ENCODE peak calls at places on chromosomes 11 and 22, in nine cellular contexts. Z, M, Y, T, F, O, D, G and I are unnamed samples. For H3K4me1, the result is how much of the 10 kb centered on the place peaks cover.

GRCh38 chr11:64207247-64208085 is 945 bp downstream of the FERMT3 start:
- DNase-seq in O (peak), F (no peak), T (peak), M (peak), D (peak), Z (peak), G (peak), Y (peak), I (peak)

GRCh38 chr11:26578998-26579635 is 7.1 kb upstream of the MUC15 start:
- DNase-seq in O (no peak), Z (no peak), F (no peak), Y (no peak), D (no peak), T (no peak), G (no peak), M (no peak), I (no peak)

GRCh38 chr11:44774131-44774530 is 47.4 kb downstream of the TSPAN18 start:
- DNase-seq in M (no peak), T (peak), F (peak), Y (no peak), D (peak), G (no peak), O (peak), Z (no peak), I (no peak)

GRCh38 chr11:75292943-75293342 is 52.4 kb downstream of the TPBGL start:
- DNase-seq in M (no peak), Z (no peak), O (no peak), D (no peak), F (no peak), T (no peak), Y (no peak), G (no peak), I (no peak)

GRCh38 chr22:23090079-23090835 is 19.9 kb downstream of the GNAZ start:
- DNase-seq in M (no peak), T (no peak), F (no peak), Y (no peak), O (no peak), Z (no peak), G (no peak), D (no peak), I (no peak)

GRCh38 chr11:86805873-86806310 is 5.5 kb downstream of the PRSS23 start:
- DNase-seq in T (no peak), M (no peak), Z (no peak), G (no peak), Y (peak), D (no peak), F (no peak), O (no peak), I (no peak)

GRCh38 chr11:105177658-105178057 is 38.1 kb upstream of the CARD18 start:
- DNase-seq in T (no peak), M (peak), Z (no peak), G (no peak), O (no peak), D (no peak), F (no peak), Y (no peak), I (no peak)

GRCh38 chr11:72100462-72100861 is 2.6 kb downstream of the LAMTOR1 start:
- DNase-seq in Y (no peak), G (no peak), D (no peak), T (no peak), O (no peak), M (no peak), Z (no peak), F (no peak), I (no peak)

GRCh38 chr11:69320756-69321741 is 27.1 kb downstream of the MYEOV start:
- DNase-seq in O (no peak), F (no peak), D (no peak), Z (no peak), Y (no peak), M (no peak), T (no peak), G (no peak), I (no peak)

GRCh38 chr11:58574851-58575250 is 805 bp downstream of the LPXN start:
- DNase-seq in M (peak), G (no peak), Y (no peak), D (no peak), T (no peak), O (no peak), Z (no peak), F (no peak), I (no peak)

GRCh38 chr22:45170001-45170466 is 6.3 kb downstream of the NUP50 start:
- DNase-seq in T (no peak), M (peak), F (no peak), D (no peak), Z (no peak), G (no peak), O (no peak), Y (no peak), I (no peak)

GRCh38 chr22:26552466-26552865 is 37.5 kb downstream of the TPST2 start:
- DNase-seq in Y (no peak), O (no peak), M (peak), Z (no peak), T (no peak), D (no peak), F (no peak), G (no peak), I (no peak)

GRCh38 chr11:73236205-73236765 is 18.2 kb downstream of the P2RY2 start:
- DNase-seq in M (no peak), O (no peak), T (no peak), Z (no peak), Y (no peak), G (no peak), F (no peak), D (no peak), I (no peak)

GRCh38 chr11:57761301-57762234 is at the start of gene CTNND1:
- DNase-seq in D (peak), M (peak), Z (no peak), F (peak), Y (no peak), T (peak), G (peak), O (peak), I (peak)

GRCh38 chr22:35392357-35392756 is 7.6 kb upstream of the MCM5 start:
- DNase-seq in F (no peak), G (no peak), Z (peak), O (no peak), T (no peak), M (no peak), Y (no peak), D (no peak), I (no peak)

GRCh38 chr22:48740086-48740730 is 1087.5 kb downstream of the BRD1 start:
- DNase-seq in T (no peak), M (no peak), Y (no peak), G (no peak), O (no peak), Z (no peak), F (peak), D (no peak), I (no peak)

GRCh38 chr22:36771376-36772063 is 4.4 kb downstream of the IFT27 start:
- DNase-seq in D (no peak), Z (no peak), T (no peak), M (no peak), O (no peak), G (peak), F (no peak), Y (no peak), I (no peak)

GRCh38 chr11:70532066-70532440 is 133.7 kb downstream of the CTTN start:
- DNase-seq in Y (no peak), M (no peak), G (no peak), T (no peak), D (no peak), F (no peak), O (no peak), Z (no peak), I (no peak)

GRCh38 chr11:65538915-65539374 is 14.1 kb downstream of the SCYL1 start:
- DNase-seq in M (no peak), G (peak), Y (no peak), D (no peak), O (peak), Z (no peak), T (no peak), F (peak), I (no peak)

GRCh38 chr11:14854057-14854456 is 38.0 kb downstream of the CYP2R1 start:
- DNase-seq in G (no peak), M (no peak), O (no peak), F (no peak), Y (no peak), Z (no peak), T (no peak), D (no peak), I (no peak)

GRCh38 chr11:65432133-65432650 is 9.6 kb downstream of the NEAT1 start:
- DNase-seq in M (peak), Z (no peak), T (no peak), D (no peak), G (no peak), Y (no peak), F (no peak), O (no peak), I (no peak)

GRCh38 chr22:23257889-23258825 is 77.8 kb downstream of the BCR start:
- DNase-seq in O (no peak), D (no peak), M (no peak), Y (no peak), Z (no peak), F (no peak), T (no peak), G (no peak), I (no peak)

GRCh38 chr11:23897453-23898289 is 599.2 kb upstream of the LUZP2 start:
- DNase-seq in T (no peak), O (no peak), G (no peak), M (peak), Y (no peak), F (no peak), Z (no peak), D (no peak), I (no peak)

GRCh38 chr22:17634696-17635095 is 3.9 kb upstream of the BCL2L13 start:
- DNase-seq in G (no peak), F (no peak), T (no peak), Z (no peak), O (no peak), D (no peak), M (no peak), Y (no peak), I (no peak)

GRCh38 chr11:106202935-106203620 is 125.6 kb downstream of the AASDHPPT start:
- DNase-seq in Y (no peak), F (no peak), D (peak), O (no peak), Z (no peak), G (no peak), M (peak), T (no peak), I (no peak)

GRCh38 chr22:23394525-23395326 is 185.4 kb downstream of the IGLL1 start:
- DNase-seq in Z (no peak), M (no peak), T (no peak), D (no peak), O (no peak), G (no peak), F (peak), Y (no peak), I (no peak)

GRCh38 chr11:133984828-133985227 is 28.1 kb upstream of the IGSF9B start:
- DNase-seq in Z (no peak), D (no peak), G (no peak), T (no peak), O (no peak), Y (no peak), M (no peak), F (no peak), I (no peak)

GRCh38 chr22:43412808-43413785 is 1.3 kb downstream of the MPPED1 start:
- DNase-seq in Z (no peak), O (no peak), T (peak), D (no peak), G (peak), Y (no peak), M (no peak), F (no peak), I (no peak)

GRCh38 chr11:61814242-61814957 is 2.4 kb downstream of the FADS1 start:
- DNase-seq in F (no peak), M (peak), Y (no peak), Z (no peak), D (peak), G (peak), O (peak), T (peak), I (peak)

GRCh38 chr11:72578051-72578450 is 96.2 kb downstream of the PDE2A start:
- DNase-seq in G (no peak), T (no peak), D (no peak), O (no peak), F (peak), Y (no peak), Z (no peak), M (no peak), I (no peak)

GRCh38 chr11:114289779-114290178 is 6.4 kb upstream of the NNMT start:
- DNase-seq in Z (no peak), G (no peak), Y (no peak), T (no peak), M (no peak), F (no peak), D (no peak), O (no peak), I (no peak)

GRCh38 chr22:36267058-36267457 is 14.1 kb downstream of the APOL1 start:
- DNase-seq in Y (no peak), T (no peak), M (no peak), F (peak), O (no peak), G (no peak), D (no peak), Z (no peak), I (no peak)

GRCh38 chr11:126328444-126328843 is 24.6 kb downstream of the DCPS start:
- DNase-seq in F (no peak), O (no peak), Z (no peak), M (no peak), G (no peak), T (no peak), Y (no peak), D (no peak), I (no peak)

GRCh38 chr11:23494981-23495380 is 634.7 kb upstream of the CCDC179 start:
- DNase-seq in G (no peak), F (no peak), Z (no peak), Y (no peak), D (no peak), M (no peak), O (no peak), T (no peak), I (no peak)

GRCh38 chr11:2772544-2773031 is 72.8 kb upstream of the KCNQ1OT1 start:
- DNase-seq in Y (peak), Z (no peak), F (peak), G (no peak), T (peak), M (peak), O (no peak), D (no peak), I (no peak)

GRCh38 chr11:118252688-118253087 is 523 bp upstream of the MPZL3 start:
- DNase-seq in D (no peak), O (no peak), M (no peak), Y (no peak), F (no peak), T (no peak), Z (peak), G (no peak), I (no peak)
- H3K27ac ChIP-seq in D (no peak), O (no peak), M (no peak), Y (peak), F (peak), T (no peak), Z (peak), G (no peak), I (peak)

GRCh38 chr22:47011131-47011854 is 248.8 kb downstream of the TBC1D22A start:
- DNase-seq in D (no peak), O (no peak), Y (no peak), T (no peak), G (no peak), Z (no peak), F (no peak), M (no peak), I (no peak)
- H3K4me1 ChIP-seq in D (under half), O (under half), Y (under half), T (under half), G (under half), Z (under half), F (under half), M (under half), I (under half)

GRCh38 chr11:19018901-19019300 is 41.6 kb downstream of the MRGPRX2 start:
- DNase-seq in M (no peak), Z (no peak), Y (no peak), F (no peak), G (peak), T (no peak), D (no peak), O (no peak), I (no peak)

DNA sequence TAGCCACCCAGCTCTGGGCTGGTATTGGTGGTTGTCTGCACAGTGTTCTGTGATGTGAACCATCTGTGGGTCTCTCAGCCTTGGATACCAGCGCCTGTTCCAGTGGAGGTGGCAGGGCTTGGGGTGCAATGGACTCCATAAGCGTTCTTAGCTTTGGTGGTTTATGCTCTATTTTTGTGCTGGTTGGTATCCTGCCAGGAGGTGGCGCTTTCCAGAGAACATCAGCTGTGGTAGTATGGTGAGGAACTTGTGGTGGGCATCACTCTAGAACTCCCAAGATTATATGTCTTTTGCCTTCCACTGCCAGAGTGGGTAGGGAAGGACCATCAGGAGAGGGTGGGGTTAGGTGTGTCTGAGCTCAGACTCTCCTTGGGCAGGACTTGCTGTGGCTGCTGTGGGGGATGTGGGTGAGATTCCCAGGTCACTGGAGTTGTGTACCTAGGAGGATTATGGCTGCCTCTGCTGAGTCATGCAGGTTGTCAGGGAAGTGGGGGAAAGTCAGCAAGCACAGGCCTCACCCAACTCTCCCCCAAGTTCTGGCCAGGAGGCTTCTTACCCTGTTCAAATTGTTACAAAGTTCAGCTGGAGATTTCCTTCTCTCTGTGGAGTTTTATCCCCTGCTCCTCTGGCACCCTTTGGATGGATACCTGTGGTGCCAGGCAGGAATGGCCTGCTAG is 47.2 kb downstream of the MRGPRX2 start:
- DNase-seq in Z (no peak), F (no peak), Y (no peak), G (no peak), T (no peak), O (no peak), M (no peak), D (peak), I (no peak)
- TF ChIP-seq CTCF in Z (peak), F (no peak), Y (no peak), G (peak), T (no peak), O (no peak), M (peak), D (peak), I (no peak)

GRCh38 chr11:96098511-96099241 is 174.8 kb upstream of the MTMR2 start:
- DNase-seq in T (peak), G (no peak), D (no peak), Y (no peak), Z (no peak), F (no peak), O (no peak), M (peak), I (peak)

GRCh38 chr11:96094156-96094555 is 170.2 kb upstream of the MTMR2 start:
- DNase-seq in G (no peak), Z (no peak), D (no peak), Y (no peak), O (no peak), F (no peak), T (no peak), M (no peak), I (no peak)

GRCh38 chr11:96095884-96096301 is 172.0 kb upstream of the MTMR2 start:
- DNase-seq in F (no peak), D (no peak), Z (no peak), M (no peak), G (no peak), O (no peak), T (no peak), Y (no peak), I (peak)

GRCh38 chr11:96097844-96098421 is 174.0 kb upstream of the MTMR2 start:
- DNase-seq in G (no peak), D (no peak), F (no peak), O (no peak), M (peak), T (no peak), Y (no peak), Z (no peak), I (no peak)

GRCh38 chr11:96096360-96096759 is 172.5 kb upstream of the MTMR2 start:
- DNase-seq in M (no peak), D (no peak), O (no peak), T (no peak), G (no peak), Y (no peak), F (no peak), Z (no peak), I (no peak)
- H3K27ac ChIP-seq in M (no peak), D (no peak), O (no peak), T (no peak), G (no peak), Y (no peak), F (peak), Z (no peak), I (peak)

GRCh38 chr11:125094731-125095130 is 16.7 kb downstream of the TMEM218 start:
- DNase-seq in Y (no peak), T (no peak), O (no peak), G (no peak), M (no peak), Z (no peak), D (no peak), F (no peak), I (no peak)
- H3K4me1 ChIP-seq in Y (under half), T (under half), O (under half), G (under half), M (under half), Z (under half), D (under half), F (under half), I (under half)

GRCh38 chr22:42261266-42261665 is 9.2 kb downstream of the TCF20 start:
- DNase-seq in O (no peak), F (no peak), T (no peak), Y (no peak), Z (no peak), M (peak), G (no peak), D (no peak), I (no peak)

GRCh38 chr22:42256930-42257329 is 13.5 kb downstream of the TCF20 start:
- DNase-seq in O (no peak), Y (no peak), F (no peak), G (no peak), M (no peak), D (no peak), T (no peak), Z (no peak), I (no peak)

GRCh38 chr22:42262964-42263363 is 7.5 kb downstream of the TCF20 start:
- DNase-seq in G (no peak), F (no peak), D (no peak), T (no peak), Z (peak), O (no peak), M (peak), Y (no peak), I (no peak)

GRCh38 chr22:42257386-42257785 is 13.1 kb downstream of the TCF20 start:
- DNase-seq in Z (no peak), G (no peak), D (no peak), M (no peak), T (no peak), F (no peak), O (no peak), Y (no peak), I (no peak)

GRCh38 chr22:42258126-42258525 is 12.3 kb downstream of the TCF20 start:
- DNase-seq in Y (no peak), T (no peak), Z (no peak), F (no peak), G (no peak), O (no peak), D (no peak), M (peak), I (no peak)
- TF ChIP-seq CTCF in Y (no peak), T (no peak), Z (no peak), F (no peak), G (no peak), O (no peak), D (no peak), M (no peak), I (no peak)

DNA sequence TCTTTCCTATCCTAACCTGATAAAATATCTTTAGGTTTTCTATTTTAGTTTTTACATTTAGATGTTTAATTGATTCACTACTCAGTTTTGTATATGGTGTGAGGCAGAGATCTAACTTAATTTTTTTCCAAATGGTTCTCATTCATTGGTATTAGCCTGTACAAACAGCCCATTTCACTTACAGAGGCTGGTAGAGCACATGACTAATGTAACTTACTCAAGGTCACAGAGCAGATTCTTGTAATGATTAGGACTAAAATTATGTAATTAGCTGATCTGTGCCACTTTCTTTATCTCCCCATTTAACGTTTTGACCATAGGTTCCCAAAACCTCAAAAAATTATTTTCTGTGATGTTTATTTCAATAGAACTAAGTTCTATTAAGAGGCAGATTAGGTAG is 16.5 kb upstream of the TNRC6B start:
- DNase-seq in O (no peak), Z (no peak), T (no peak), Y (no peak), F (no peak), D (no peak), G (no peak), M (no peak), I (no peak)
- H3K27ac ChIP-seq in O (no peak), Z (no peak), T (no peak), Y (no peak), F (no peak), D (no peak), G (no peak), M (no peak), I (no peak)

GRCh38 chr11:111939836-111940604 is 2.9 kb downstream of the DIXDC1 start:
- DNase-seq in F (no peak), Y (no peak), D (no peak), O (no peak), M (peak), T (no peak), G (no peak), Z (no peak), I (no peak)
- H3K4me1 ChIP-seq in F (under half), Y (under half), D (under half), O (half or more), M (under half), T (under half), G (under half), Z (under half), I (under half)